ENCODE peak calls at places on chromosomes 7 and 10, in seven cellular contexts. D, K, W, A, B, R and U are unnamed samples.

GRCh38 chr7:141701489-141702046 is 398 bp downstream of the DENND11 start:
- DNase-seq in D (peak), A (peak), B (peak), W (peak), K (peak), R (no peak), U (peak)

GRCh38 chr7:30842542-30843451 is 68.9 kb upstream of the AQP1 start:
- DNase-seq in W (no peak), B (peak), D (no peak), A (no peak), K (no peak), R (peak), U (peak)

GRCh38 chr7:128022631-128023532 is 8.4 kb downstream of the LRRC4 start:
- DNase-seq in B (peak), K (no peak), A (no peak), D (no peak), W (no peak), R (peak), U (no peak)

GRCh38 chr10:34323197-34323596 is 491.9 kb downstream of the PARD3 start:
- DNase-seq in R (peak), A (no peak), B (peak), D (no peak), K (no peak), W (no peak), U (no peak)

GRCh38 chr10:101972761-101973160 is 83.2 kb downstream of the ARMH3 start:
- DNase-seq in R (no peak), A (peak), K (no peak), W (no peak), B (peak), D (peak), U (no peak)

GRCh38 chr7:93757421-93757820 is 133.1 kb downstream of the TFPI2 start:
- DNase-seq in A (no peak), R (peak), D (no peak), W (no peak), K (no peak), B (peak), U (no peak)

GRCh38 chr10:114596793-114597192 is 61.3 kb downstream of the ABLIM1 start:
- DNase-seq in W (no peak), D (no peak), K (no peak), R (no peak), B (no peak), A (no peak), U (no peak)

GRCh38 chr7:35983585-35983984 is 169.5 kb upstream of the EEPD1 start:
- DNase-seq in D (no peak), K (no peak), B (no peak), R (no peak), W (no peak), A (no peak), U (no peak)

GRCh38 chr10:130961506-130962239 is 349.8 kb downstream of the TCERG1L start:
- DNase-seq in W (no peak), K (no peak), R (no peak), B (no peak), A (no peak), D (no peak), U (no peak)

GRCh38 chr7:22219036-22219435 is 137.9 kb downstream of the RAPGEF5 start:
- DNase-seq in K (no peak), B (peak), A (no peak), D (no peak), W (peak), R (no peak), U (no peak)

GRCh38 chr7:28726563-28726962 is 231.6 kb downstream of the TRIL start:
- DNase-seq in D (no peak), R (no peak), A (no peak), W (no peak), K (no peak), B (no peak), U (no peak)

GRCh38 chr10:130461631-130462030 is 325.4 kb downstream of the GLRX3 start:
- DNase-seq in A (no peak), B (no peak), W (no peak), R (no peak), D (no peak), K (no peak), U (no peak)

GRCh38 chr7:24192701-24193100 is 91.3 kb upstream of the NPY start:
- DNase-seq in R (no peak), W (no peak), D (no peak), K (no peak), A (no peak), B (no peak), U (no peak)

GRCh38 chr7:13293264-13294002 is 606.0 kb downstream of the ARL4A start:
- DNase-seq in K (no peak), D (no peak), A (no peak), B (no peak), R (peak), W (no peak), U (no peak)

GRCh38 chr7:121027761-121028681 is 39.5 kb downstream of the CPED1 start:
- DNase-seq in B (peak), A (no peak), W (no peak), R (peak), K (no peak), D (no peak), U (no peak)

GRCh38 chr7:6436385-6436685 is 11.4 kb downstream of the DAGLB start:
- DNase-seq in A (peak), W (no peak), B (no peak), D (peak), R (no peak), K (peak), U (peak)

GRCh38 chr10:101289541-101289940 is 60.3 kb upstream of the LBX1 start:
- DNase-seq in K (no peak), A (no peak), R (no peak), D (no peak), B (no peak), W (no peak), U (no peak)

GRCh38 chr7:33888206-33888605 is 17.1 kb upstream of the BMPER start:
- DNase-seq in A (no peak), R (no peak), W (no peak), K (no peak), B (no peak), D (no peak), U (no peak)

GRCh38 chr10:97705006-97705670 is 8.4 kb upstream of the MARVELD1 start:
- DNase-seq in A (no peak), R (peak), W (no peak), K (no peak), D (no peak), B (no peak), U (no peak)